ENCODE peak calls at places on chromosome 12, in five cellular contexts. F is psoas muscle, Y is lung, N is heart left ventricle, T is endothelial cell of umbilical vein. J is an unnamed sample.

GRCh38 chr12:24198936-24199644 is 249.6 kb upstream of the SOX5 start:
- DNase-seq in N (no peak), F (no peak), T (peak; percentile 80), Y (no peak), J (no peak)

GRCh38 chr12:42987216-42987631 is 397.7 kb upstream of the PRICKLE1 start:
- DNase-seq in F (no peak), Y (no peak), T (no peak), N (no peak), J (no peak)

GRCh38 chr12:59699408-59700144 is 103.7 kb downstream of the SLC16A7 start:
- DNase-seq in T (no peak), Y (no peak), F (no peak), N (no peak), J (no peak)

GRCh38 chr12:20798561-20798960 is 11.9 kb upstream of the SLCO1B3 start:
- DNase-seq in N (no peak), F (no peak), T (peak; percentile 59), Y (no peak), J (no peak)

GRCh38 chr12:28583771-28584261 is 393.6 kb downstream of the CCDC91 start:
- DNase-seq in T (no peak), F (no peak), N (no peak), Y (no peak), J (no peak)

GRCh38 chr12:105561981-105562726 is 231.7 kb downstream of the C12orf75 start:
- DNase-seq in T (peak; percentile 39), N (peak; percentile 35), F (peak; percentile 56), Y (peak; percentile 31), J (no peak)

GRCh38 chr12:123712780-123713319 is 697 bp downstream of the ATP6V0A2 start:
- DNase-seq in Y (no peak), T (no peak), N (no peak), F (no peak), J (no peak)

GRCh38 chr12:23099104-23099503 is 474.1 kb downstream of the ETNK1 start:
- DNase-seq in T (no peak), F (no peak), N (no peak), Y (no peak), J (no peak)

GRCh38 chr12:46904406-46905240 is 78.8 kb upstream of the SLC38A4 start:
- DNase-seq in F (no peak), N (no peak), Y (no peak), T (no peak), J (no peak)

GRCh38 chr12:104957388-104958008 is 592 bp downstream of the SLC41A2 start:
- DNase-seq in T (peak; percentile 11), F (peak; percentile 38), Y (no peak), N (no peak), J (no peak)

GRCh38 chr12:6662602-6662905 is 365 bp downstream of the ING4 start:
- DNase-seq in Y (no peak), T (no peak), N (no peak), F (no peak), J (no peak)

GRCh38 chr12:91577586-91578539 is 395.2 kb upstream of the DCN start:
- DNase-seq in N (no peak), T (peak; percentile 61), F (no peak), Y (no peak), J (no peak)

GRCh38 chr12:130922584-130922983 is 31.1 kb upstream of the ADGRD1 start:
- DNase-seq in T (no peak), N (no peak), F (no peak), Y (no peak), J (no peak)

GRCh38 chr12:34399631-34400422 is 377.5 kb downstream of the ALG10 start:
- DNase-seq in Y (peak; percentile 16), N (peak; percentile 2), T (no peak), F (peak; percentile 4), J (no peak)

GRCh38 chr12:12128665-12129064 is 57.9 kb downstream of the BCL2L14 start:
- DNase-seq in Y (no peak), F (no peak), N (no peak), T (no peak), J (no peak)

GRCh38 chr12:14605401-14605989 is 37.8 kb upstream of the PLBD1 start:
- DNase-seq in Y (no peak), N (no peak), F (no peak), T (no peak), J (no peak)

GRCh38 chr12:57461326-57461903 is 1.8 kb downstream of the GLI1 start:
- DNase-seq in N (peak; percentile 84), F (peak; percentile 58), T (peak; percentile 28), Y (no peak), J (peak; percentile 39)

GRCh38 chr12:107634530-107634929 is 51.1 kb upstream of the PWP1 start:
- DNase-seq in Y (no peak), F (no peak), T (no peak), N (no peak), J (no peak)

GRCh38 chr12:95633671-95634465 is 82.6 kb upstream of the USP44 start:
- DNase-seq in N (no peak), F (no peak), T (peak; percentile 78), Y (no peak), J (no peak)

GRCh38 chr12:105672576-105672975 is 342.1 kb downstream of the C12orf75 start:
- DNase-seq in Y (peak; percentile 42), N (peak; percentile 80), F (peak; percentile 60), T (peak; percentile 54), J (no peak)

GRCh38 chr12:27970981-27971489 is 1.5 kb downstream of the PTHLH start:
- DNase-seq in F (no peak), T (no peak), Y (no peak), N (no peak), J (no peak)

DNA sequence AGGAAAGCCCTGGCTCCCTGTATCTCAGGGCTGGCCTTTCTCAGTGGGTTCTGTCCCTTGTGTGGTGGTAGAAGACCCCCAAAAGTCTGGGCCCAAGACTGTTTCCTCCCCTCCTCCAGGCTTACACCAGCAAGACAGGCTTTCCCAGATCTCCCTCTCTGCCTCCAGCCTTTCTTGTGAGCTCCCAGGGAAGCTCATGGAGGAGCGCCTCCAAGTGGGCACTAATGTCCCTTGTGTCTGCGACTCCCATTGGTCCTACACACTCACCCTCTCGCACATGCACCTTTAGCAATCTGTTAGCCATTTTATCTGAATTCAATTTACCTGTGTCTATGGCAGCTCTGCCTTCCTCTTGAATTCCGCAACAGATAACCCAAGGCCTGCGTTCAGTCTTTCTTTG is 251.1 kb upstream of the CAND1 start:
- DNase-seq in N (no peak), F (no peak), T (no peak), Y (no peak), J (no peak)
- TF ChIP-seq CTCF in N (no peak), F (no peak), T (no peak), Y (no peak), J (no peak)

GRCh38 chr12:118053071-118053985 is 7.7 kb downstream of the WSB2 start:
- DNase-seq in F (no peak), T (no peak), Y (no peak), N (no peak), J (no peak)
- H3K4me1 ChIP-seq in F (peaks cover 55% of the 10 kb centered on the region), T (peaks cover 29% of the 10 kb centered on the region), Y (peaks cover 21% of the 10 kb centered on the region), N (peaks cover 25% of the 10 kb centered on the region), J (peaks cover 4% of the 10 kb centered on the region)

DNA sequence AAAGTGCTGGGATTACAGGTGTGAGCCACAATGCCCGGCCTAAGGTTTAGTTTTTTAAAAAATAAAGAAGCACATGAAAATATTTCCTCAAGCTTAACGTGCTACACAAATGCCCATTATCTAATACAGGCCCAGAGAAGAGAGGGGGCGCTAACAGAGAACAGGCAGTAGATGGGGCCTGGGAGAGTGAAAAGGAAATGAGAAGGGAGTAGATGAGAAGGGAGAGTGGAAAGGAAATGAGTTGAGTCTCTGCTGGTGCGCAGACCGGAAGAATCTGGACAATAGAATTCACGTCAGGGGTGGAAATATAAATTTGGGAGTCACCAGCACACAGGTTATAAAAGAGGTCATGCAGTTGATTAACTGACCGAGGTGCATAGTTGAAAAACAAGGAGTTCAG is 10.7 kb downstream of the PXN start:
- DNase-seq in T (peak; percentile 90), Y (no peak), F (no peak), N (no peak), J (no peak)
- TF ChIP-seq CTCF in T (peak; percentile 51), Y (no peak), F (no peak), N (peak; percentile 30), J (no peak)

DNA sequence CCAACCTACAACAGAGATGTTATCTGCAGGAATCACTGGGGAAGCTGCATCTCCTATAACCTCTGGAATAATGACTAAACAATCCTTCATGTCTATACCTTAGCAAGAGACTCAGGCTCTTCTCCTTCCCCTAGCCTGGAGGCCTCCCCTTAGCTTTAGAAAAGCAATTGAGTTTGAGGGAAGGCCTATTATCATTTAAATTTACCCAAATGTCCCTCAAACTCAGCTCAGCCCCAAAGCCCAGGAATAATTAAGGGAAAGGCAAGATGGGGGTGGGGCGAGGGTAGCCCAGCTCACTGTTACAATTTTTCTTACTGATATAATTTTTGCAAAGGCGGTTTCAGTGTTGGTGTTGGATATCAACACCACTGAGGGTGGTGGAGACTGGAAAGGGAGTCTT is 151.4 kb upstream of the EEA1 start:
- DNase-seq in F (no peak), N (no peak), T (peak; percentile 12), Y (no peak), J (no peak)
- H3K4me1 ChIP-seq in F (no peaks in the 10 kb centered on the region), N (no peaks in the 10 kb centered on the region), T (peaks cover 19% of the 10 kb centered on the region), Y (no peaks in the 10 kb centered on the region), J (no peaks in the 10 kb centered on the region)

DNA sequence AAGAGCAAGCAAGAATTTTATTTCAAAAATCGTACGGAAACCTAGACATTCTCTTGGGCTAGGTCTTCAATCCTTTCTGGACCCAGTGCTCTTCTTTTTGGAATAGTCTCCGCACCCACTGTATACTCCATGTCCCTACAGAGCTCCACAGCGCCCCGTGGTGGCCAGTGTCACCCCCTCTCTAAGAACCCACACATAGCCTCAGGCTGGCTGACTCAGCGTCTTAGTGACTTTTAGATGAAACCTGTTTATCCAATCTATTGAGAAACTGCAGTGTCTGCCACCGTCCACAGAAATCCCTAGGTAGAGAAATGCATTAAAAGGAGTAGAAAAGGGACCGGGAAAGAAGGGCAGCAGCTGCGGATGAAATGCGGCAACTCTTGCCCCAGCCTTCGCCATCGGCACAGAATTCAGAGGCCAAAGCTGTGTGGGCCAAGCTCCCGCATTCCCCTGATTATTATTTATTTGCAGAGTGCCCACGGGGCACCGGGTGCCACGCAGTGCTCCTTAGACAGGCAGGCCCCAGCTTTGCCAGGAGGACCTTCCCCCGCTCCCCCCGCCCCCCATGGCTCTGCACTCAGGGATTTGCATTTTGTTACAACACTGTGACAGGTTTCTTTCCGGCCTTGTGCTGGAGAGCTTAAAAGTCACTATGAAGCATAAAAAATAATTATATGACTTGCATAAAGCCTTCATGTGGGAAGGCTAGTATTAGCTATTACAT is 170.1 kb upstream of the FKBP4 start:
- DNase-seq in F (no peak), Y (no peak), T (no peak), N (no peak), J (no peak)
- TF ChIP-seq CTCF in F (peak; percentile 9), Y (no peak), T (peak; percentile 25), N (no peak), J (no peak)

GRCh38 chr12:4825139-4825858 is 84.4 kb upstream of the KCNA1 start:
- DNase-seq in F (no peak), Y (no peak), T (no peak), N (no peak), J (no peak)

GRCh38 chr12:4829161-4829792 is 80.4 kb upstream of the KCNA1 start:
- DNase-seq in T (no peak), Y (no peak), N (no peak), F (no peak), J (no peak)

GRCh38 chr12:4828176-4828575 is 81.5 kb upstream of the KCNA1 start:
- DNase-seq in F (no peak), N (no peak), T (no peak), Y (no peak), J (no peak)

GRCh38 chr12:4824415-4824814 is 85.3 kb upstream of the KCNA1 start:
- DNase-seq in N (no peak), F (no peak), Y (no peak), T (peak; percentile 20), J (no peak)

GRCh38 chr12:4826909-4827308 is 82.8 kb upstream of the KCNA1 start:
- DNase-seq in F (no peak), Y (no peak), N (no peak), T (no peak), J (no peak)
- H3K4me1 ChIP-seq in F (no peaks in the 10 kb centered on the region), Y (no peaks in the 10 kb centered on the region), N (no peaks in the 10 kb centered on the region), T (peaks cover 23% of the 10 kb centered on the region), J (peaks cover 50% of the 10 kb centered on the region)